ENCODE peak calls at places on chromosome 19, in eight cellular contexts. One of them, this sample, is unnamed.

GRCh38 chr19:772730-773436 is 22.0 kb downstream of the MISP start:
- DNase-seq in fibroblast of mammary gland: no peak
- DNase-seq in dorsolateral prefrontal cortex: no peak
- DNase-seq in RWPE2: no peak
- DNase-seq in osteoblast: peak; percentile 21
- DNase-seq in AG04450: no peak
- DNase-seq in CD8-positive, alpha-beta T cell: no peak
- DNase-seq in stomach: no peak
- DNase-seq in this sample: no peak

GRCh38 chr19:13163609-13164364 is 13.6 kb downstream of the IER2 start:
- DNase-seq in osteoblast: peak; percentile 93
- DNase-seq in stomach: peak; percentile 76
- DNase-seq in CD8-positive, alpha-beta T cell: peak; percentile 30
- DNase-seq in RWPE2: peak; percentile 87
- DNase-seq in dorsolateral prefrontal cortex: no peak
- DNase-seq in fibroblast of mammary gland: peak; percentile 89
- DNase-seq in AG04450: peak; percentile 67
- DNase-seq in this sample: no peak

GRCh38 chr19:39316627-39317321 is 3.9 kb downstream of the LRFN1 start:
- DNase-seq in osteoblast: peak; percentile 77
- DNase-seq in dorsolateral prefrontal cortex: no peak
- DNase-seq in AG04450: no peak
- DNase-seq in stomach: no peak
- DNase-seq in fibroblast of mammary gland: no peak
- DNase-seq in CD8-positive, alpha-beta T cell: no peak
- DNase-seq in RWPE2: no peak
- DNase-seq in this sample: no peak

GRCh38 chr19:15508035-15508710 is at the start of gene CYP4F22:
- DNase-seq in fibroblast of mammary gland: no peak
- DNase-seq in dorsolateral prefrontal cortex: no peak
- DNase-seq in RWPE2: no peak
- DNase-seq in stomach: no peak
- DNase-seq in CD8-positive, alpha-beta T cell: peak; percentile 20
- DNase-seq in AG04450: no peak
- DNase-seq in osteoblast: no peak
- DNase-seq in this sample: no peak

GRCh38 chr19:38270587-38271167 is 6.3 kb downstream of the SPINT2 start:
- DNase-seq in dorsolateral prefrontal cortex: no peak
- DNase-seq in RWPE2: no peak
- DNase-seq in fibroblast of mammary gland: no peak
- DNase-seq in CD8-positive, alpha-beta T cell: no peak
- DNase-seq in AG04450: no peak
- DNase-seq in osteoblast: peak; percentile 89
- DNase-seq in stomach: no peak
- DNase-seq in this sample: no peak

GRCh38 chr19:584240-585001 is 5.3 kb upstream of the HCN2 start:
- DNase-seq in CD8-positive, alpha-beta T cell: peak; percentile 76
- DNase-seq in osteoblast: peak; percentile 98
- DNase-seq in dorsolateral prefrontal cortex: no peak
- DNase-seq in fibroblast of mammary gland: peak; percentile 32
- DNase-seq in stomach: peak; percentile 56
- DNase-seq in AG04450: no peak
- DNase-seq in RWPE2: no peak
- DNase-seq in this sample: no peak

GRCh38 chr19:13132471-13133166 is 14.6 kb downstream of the NACC1 start:
- DNase-seq in osteoblast: peak; percentile 97
- DNase-seq in dorsolateral prefrontal cortex: no peak
- DNase-seq in stomach: no peak
- DNase-seq in RWPE2: no peak
- DNase-seq in fibroblast of mammary gland: peak; percentile 78
- DNase-seq in AG04450: no peak
- DNase-seq in CD8-positive, alpha-beta T cell: no peak
- DNase-seq in this sample: no peak

GRCh38 chr19:39265321-39265916 is 2.8 kb upstream of the IFNL2 start:
- DNase-seq in fibroblast of mammary gland: no peak
- DNase-seq in osteoblast: peak; percentile 80
- DNase-seq in dorsolateral prefrontal cortex: no peak
- DNase-seq in CD8-positive, alpha-beta T cell: no peak
- DNase-seq in RWPE2: peak; percentile 63
- DNase-seq in stomach: no peak
- DNase-seq in AG04450: no peak
- DNase-seq in this sample: no peak

GRCh38 chr19:27764186-27764804 is 1448.7 kb downstream of the UQCRFS1 start:
- DNase-seq in RWPE2: no peak
- DNase-seq in osteoblast: no peak
- DNase-seq in CD8-positive, alpha-beta T cell: no peak
- DNase-seq in AG04450: no peak
- DNase-seq in fibroblast of mammary gland: no peak
- DNase-seq in stomach: no peak
- DNase-seq in dorsolateral prefrontal cortex: no peak
- DNase-seq in this sample: no peak

GRCh38 chr19:44509478-44509877 is 9.2 kb upstream of the ZNF180 start:
- DNase-seq in AG04450: no peak
- DNase-seq in RWPE2: no peak
- DNase-seq in CD8-positive, alpha-beta T cell: no peak
- DNase-seq in dorsolateral prefrontal cortex: no peak
- DNase-seq in fibroblast of mammary gland: no peak
- DNase-seq in stomach: no peak
- DNase-seq in osteoblast: no peak
- DNase-seq in this sample: no peak

GRCh38 chr19:15427991-15428471 is 9.2 kb upstream of the AKAP8L start:
- DNase-seq in fibroblast of mammary gland: no peak
- DNase-seq in dorsolateral prefrontal cortex: no peak
- DNase-seq in osteoblast: peak; percentile 72
- DNase-seq in CD8-positive, alpha-beta T cell: no peak
- DNase-seq in AG04450: no peak
- DNase-seq in stomach: no peak
- DNase-seq in RWPE2: no peak
- DNase-seq in this sample: no peak

GRCh38 chr19:54333586-54334298 is 5.2 kb downstream of the LILRA4 start:
- DNase-seq in stomach: no peak
- DNase-seq in AG04450: no peak
- DNase-seq in osteoblast: no peak
- DNase-seq in fibroblast of mammary gland: no peak
- DNase-seq in RWPE2: no peak
- DNase-seq in dorsolateral prefrontal cortex: no peak
- DNase-seq in CD8-positive, alpha-beta T cell: no peak
- DNase-seq in this sample: no peak

GRCh38 chr19:50720181-50720920 is 749 bp upstream of the SHANK1 start:
- DNase-seq in dorsolateral prefrontal cortex: no peak
- DNase-seq in stomach: no peak
- DNase-seq in RWPE2: no peak
- DNase-seq in CD8-positive, alpha-beta T cell: no peak
- DNase-seq in AG04450: no peak
- DNase-seq in osteoblast: peak; percentile 90
- DNase-seq in fibroblast of mammary gland: no peak
- DNase-seq in this sample: no peak

GRCh38 chr19:47272448-47273312 is 2.0 kb upstream of the INAFM1 start:
- DNase-seq in AG04450: no peak
- DNase-seq in CD8-positive, alpha-beta T cell: peak; percentile 52
- DNase-seq in stomach: peak; percentile 38
- DNase-seq in osteoblast: peak; percentile 99
- DNase-seq in dorsolateral prefrontal cortex: no peak
- DNase-seq in fibroblast of mammary gland: peak; percentile 25
- DNase-seq in RWPE2: no peak
- DNase-seq in this sample: no peak

GRCh38 chr19:14218615-14219330 is 12.8 kb upstream of the ADGRL1 start:
- DNase-seq in CD8-positive, alpha-beta T cell: no peak
- DNase-seq in dorsolateral prefrontal cortex: no peak
- DNase-seq in stomach: no peak
- DNase-seq in fibroblast of mammary gland: peak; percentile 53
- DNase-seq in RWPE2: no peak
- DNase-seq in AG04450: no peak
- DNase-seq in osteoblast: no peak
- DNase-seq in this sample: no peak

GRCh38 chr19:1286859-1287621 is 1.4 kb downstream of the EFNA2 start:
- DNase-seq in fibroblast of mammary gland: no peak
- DNase-seq in AG04450: no peak
- DNase-seq in osteoblast: no peak
- DNase-seq in stomach: no peak
- DNase-seq in RWPE2: no peak
- DNase-seq in CD8-positive, alpha-beta T cell: no peak
- DNase-seq in dorsolateral prefrontal cortex: no peak
- DNase-seq in this sample: no peak

GRCh38 chr19:46955114-46955812 is 64.4 kb upstream of the NPAS1 start:
- DNase-seq in stomach: no peak
- DNase-seq in RWPE2: no peak
- DNase-seq in fibroblast of mammary gland: peak; percentile 41
- DNase-seq in dorsolateral prefrontal cortex: no peak
- DNase-seq in osteoblast: peak; percentile 76
- DNase-seq in AG04450: no peak
- DNase-seq in CD8-positive, alpha-beta T cell: peak; percentile 16
- DNase-seq in this sample: no peak

GRCh38 chr19:50701367-50701985 is 18.1 kb downstream of the SHANK1 start:
- DNase-seq in stomach: no peak
- DNase-seq in osteoblast: no peak
- DNase-seq in fibroblast of mammary gland: no peak
- DNase-seq in RWPE2: no peak
- DNase-seq in CD8-positive, alpha-beta T cell: no peak
- DNase-seq in dorsolateral prefrontal cortex: no peak
- DNase-seq in AG04450: no peak
- DNase-seq in this sample: no peak

GRCh38 chr19:17448190-17448967 is at the start of gene TMEM221:
- DNase-seq in stomach: peak; percentile 47
- DNase-seq in RWPE2: no peak
- DNase-seq in dorsolateral prefrontal cortex: no peak
- DNase-seq in AG04450: no peak
- DNase-seq in osteoblast: peak; percentile 95
- DNase-seq in fibroblast of mammary gland: no peak
- DNase-seq in CD8-positive, alpha-beta T cell: peak; percentile 59
- DNase-seq in this sample: no peak

GRCh38 chr19:56144816-56145215 is 3.7 kb downstream of the ZNF444 start:
- DNase-seq in fibroblast of mammary gland: no peak
- DNase-seq in dorsolateral prefrontal cortex: no peak
- DNase-seq in AG04450: no peak
- DNase-seq in RWPE2: no peak
- DNase-seq in osteoblast: no peak
- DNase-seq in CD8-positive, alpha-beta T cell: no peak
- DNase-seq in stomach: no peak
- DNase-seq in this sample: no peak
- TF ChIP-seq CTCF in fibroblast of mammary gland: no peak
- TF ChIP-seq CTCF in dorsolateral prefrontal cortex: no peak
- TF ChIP-seq CTCF in AG04450: no peak
- TF ChIP-seq CTCF in RWPE2: no peak
- TF ChIP-seq CTCF in osteoblast: no peak
- TF ChIP-seq CTCF in CD8-positive, alpha-beta T cell: no peak
- TF ChIP-seq CTCF in stomach: no peak
- TF ChIP-seq CTCF in this sample: no peak

GRCh38 chr19:23415561-23416191 is 20.4 kb upstream of the ZNF91 start:
- DNase-seq in fibroblast of mammary gland: no peak
- DNase-seq in stomach: no peak
- DNase-seq in osteoblast: peak; percentile 68
- DNase-seq in RWPE2: no peak
- DNase-seq in dorsolateral prefrontal cortex: no peak
- DNase-seq in AG04450: no peak
- DNase-seq in CD8-positive, alpha-beta T cell: no peak
- DNase-seq in this sample: no peak
- H3K4me3 ChIP-seq in fibroblast of mammary gland: no peak overlapping the region
- H3K4me3 ChIP-seq in stomach: peak overlapping the region; percentile 38
- H3K4me3 ChIP-seq in osteoblast: peak overlapping the region; percentile 52
- H3K4me3 ChIP-seq in RWPE2: peak overlapping the region; percentile 38
- H3K4me3 ChIP-seq in dorsolateral prefrontal cortex: peak overlapping the region; percentile 44
- H3K4me3 ChIP-seq in AG04450: peak overlapping the region; percentile 20
- H3K4me3 ChIP-seq in CD8-positive, alpha-beta T cell: peak overlapping the region; percentile 55
- H3K4me3 ChIP-seq in this sample: peak overlapping the region; percentile 13

GRCh38 chr19:3556978-3557460 is 367 bp downstream of the MFSD12 start:
- DNase-seq in CD8-positive, alpha-beta T cell: peak; percentile 74
- DNase-seq in RWPE2: peak; percentile 77
- DNase-seq in fibroblast of mammary gland: no peak
- DNase-seq in dorsolateral prefrontal cortex: no peak
- DNase-seq in osteoblast: peak; percentile 98
- DNase-seq in AG04450: no peak
- DNase-seq in stomach: peak; percentile 48
- DNase-seq in this sample: no peak
- TF ChIP-seq CTCF in CD8-positive, alpha-beta T cell: no peak
- TF ChIP-seq CTCF in RWPE2: peak; percentile 4
- TF ChIP-seq CTCF in fibroblast of mammary gland: no peak
- TF ChIP-seq CTCF in dorsolateral prefrontal cortex: no peak
- TF ChIP-seq CTCF in osteoblast: no peak
- TF ChIP-seq CTCF in AG04450: no peak
- TF ChIP-seq CTCF in stomach: no peak
- TF ChIP-seq CTCF in this sample: no peak

GRCh38 chr19:3039641-3040077 is 10.6 kb upstream of the TLE2 start:
- DNase-seq in fibroblast of mammary gland: no peak
- DNase-seq in RWPE2: no peak
- DNase-seq in dorsolateral prefrontal cortex: no peak
- DNase-seq in osteoblast: no peak
- DNase-seq in stomach: no peak
- DNase-seq in CD8-positive, alpha-beta T cell: peak; percentile 24
- DNase-seq in AG04450: no peak
- DNase-seq in this sample: no peak

GRCh38 chr19:3041756-3042517 is 12.9 kb upstream of the TLE2 start:
- DNase-seq in CD8-positive, alpha-beta T cell: no peak
- DNase-seq in AG04450: no peak
- DNase-seq in fibroblast of mammary gland: no peak
- DNase-seq in RWPE2: no peak
- DNase-seq in osteoblast: peak; percentile 62
- DNase-seq in stomach: no peak
- DNase-seq in dorsolateral prefrontal cortex: no peak
- DNase-seq in this sample: no peak

GRCh38 chr19:3041302-3041701 is 12.2 kb upstream of the TLE2 start:
- DNase-seq in dorsolateral prefrontal cortex: no peak
- DNase-seq in osteoblast: peak; percentile 32
- DNase-seq in AG04450: no peak
- DNase-seq in CD8-positive, alpha-beta T cell: no peak
- DNase-seq in RWPE2: no peak
- DNase-seq in stomach: no peak
- DNase-seq in fibroblast of mammary gland: no peak
- DNase-seq in this sample: no peak

GRCh38 chr19:3045885-3046603 is 16.3 kb downstream of the TLE5 start:
- DNase-seq in stomach: no peak
- DNase-seq in CD8-positive, alpha-beta T cell: no peak
- DNase-seq in fibroblast of mammary gland: no peak
- DNase-seq in osteoblast: peak; percentile 85
- DNase-seq in AG04450: no peak
- DNase-seq in dorsolateral prefrontal cortex: no peak
- DNase-seq in RWPE2: no peak
- DNase-seq in this sample: no peak

DNA sequence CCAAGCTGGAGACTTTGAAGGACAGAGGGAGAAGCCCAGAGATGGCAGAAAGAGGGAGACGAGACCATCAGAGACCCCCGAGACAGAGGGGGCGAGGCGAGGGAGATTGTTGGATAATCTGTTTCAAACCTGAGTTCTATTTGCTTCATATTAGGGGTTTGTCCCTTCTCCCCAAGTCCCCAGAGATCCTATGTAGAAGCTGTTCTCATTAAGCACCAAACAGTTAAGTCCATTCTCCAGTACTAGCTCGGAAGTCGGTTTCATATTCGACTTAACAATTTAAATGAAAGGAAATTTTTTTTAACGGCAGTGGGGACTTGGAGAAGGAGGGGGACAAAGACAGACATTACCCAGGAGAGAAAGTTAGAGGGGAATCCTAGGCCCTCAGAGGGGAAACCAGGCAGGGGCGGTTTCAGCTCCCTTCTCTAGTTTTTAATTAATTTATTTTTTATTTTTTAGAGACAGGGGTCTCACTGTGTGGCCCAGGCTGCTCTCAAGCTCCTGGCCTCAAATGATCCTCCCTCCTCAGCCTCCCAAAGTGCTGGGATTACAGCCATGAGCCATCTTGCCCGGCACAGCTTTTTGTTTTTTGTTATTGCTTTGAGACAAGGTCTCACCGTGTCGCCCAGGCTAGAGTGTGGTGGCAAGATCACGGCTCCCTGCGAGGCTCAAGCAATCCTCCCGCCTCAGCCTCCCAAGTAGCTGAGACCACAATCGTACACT is 13.6 kb upstream of the TLE2 start:
- DNase-seq in CD8-positive, alpha-beta T cell: no peak
- DNase-seq in RWPE2: no peak
- DNase-seq in fibroblast of mammary gland: no peak
- DNase-seq in AG04450: no peak
- DNase-seq in osteoblast: peak; percentile 47
- DNase-seq in dorsolateral prefrontal cortex: no peak
- DNase-seq in stomach: no peak
- DNase-seq in this sample: no peak
- H3K4me3 ChIP-seq in CD8-positive, alpha-beta T cell: no peak overlapping the region
- H3K4me3 ChIP-seq in RWPE2: no peak overlapping the region
- H3K4me3 ChIP-seq in fibroblast of mammary gland: no peak overlapping the region
- H3K4me3 ChIP-seq in AG04450: no peak overlapping the region
- H3K4me3 ChIP-seq in osteoblast: no peak overlapping the region
- H3K4me3 ChIP-seq in dorsolateral prefrontal cortex: no peak overlapping the region
- H3K4me3 ChIP-seq in stomach: peak overlapping the region; percentile 23
- H3K4me3 ChIP-seq in this sample: no peak overlapping the region

This sample was measured in HFF-Myc.